ENCODE peak calls at places on chromosome 12, in six cellular contexts. Y is cardiac fibroblast; P is body of pancreas; X is T-cell; I is EL; R is CD8-positive, alpha-beta memory T cell. C is an unnamed sample.

GRCh38 chr12:2633825-2634200 is 161.0 kb upstream of the FKBP4 start:
- DNase-seq in R (no peak), Y (no peak), X (no peak), P (no peak), I (no peak), C (no peak)

GRCh38 chr12:7959278-7960063 is 23.5 kb upstream of the SLC2A3 start:
- DNase-seq in X (peak), I (no peak), P (no peak), Y (peak), R (peak), C (peak)

GRCh38 chr12:176321-177181 is 37.4 kb downstream of the SLC6A12 start:
- DNase-seq in I (peak), R (no peak), Y (peak), P (no peak), X (no peak), C (no peak)

GRCh38 chr12:118102070-118102469 is 1.7 kb downstream of the VSIG10 start:
- DNase-seq in I (peak), Y (no peak), R (no peak), P (no peak), X (no peak), C (no peak)

GRCh38 chr12:62873116-62873825 is 61.7 kb downstream of the PPM1H start:
- DNase-seq in R (no peak), Y (no peak), I (no peak), X (no peak), P (no peak), C (no peak)

GRCh38 chr12:89140141-89140540 is 212.2 kb downstream of the DUSP6 start:
- DNase-seq in R (no peak), P (no peak), X (no peak), I (peak), Y (no peak), C (no peak)

GRCh38 chr12:104485651-104486341 is 29.0 kb downstream of the CHST11 start:
- DNase-seq in R (peak), P (no peak), Y (no peak), X (peak), I (no peak), C (no peak)

GRCh38 chr12:94714378-94714777 is 64.0 kb upstream of the TMCC3 start:
- DNase-seq in Y (peak), X (no peak), I (peak), R (no peak), P (no peak), C (peak)

GRCh38 chr12:112357214-112357613 is 25.0 kb downstream of the HECTD4 start:
- DNase-seq in R (no peak), I (no peak), Y (no peak), P (no peak), X (no peak), C (no peak)

GRCh38 chr12:64752833-64753238 is 6.4 kb downstream of the GNS start:
- DNase-seq in P (no peak), Y (peak), X (no peak), R (no peak), I (no peak), C (peak)

GRCh38 chr12:104536841-104537240 is 80.1 kb downstream of the CHST11 start:
- DNase-seq in I (no peak), P (no peak), Y (no peak), X (no peak), R (no peak), C (no peak)

GRCh38 chr12:80101126-80101525 is 1.8 kb downstream of the OTOGL start:
- DNase-seq in Y (no peak), I (peak), P (no peak), X (no peak), R (no peak), C (peak)

GRCh38 chr12:55724226-55724939 is 4.2 kb downstream of the RDH5 start:
- DNase-seq in I (peak), R (peak), X (peak), Y (peak), P (peak), C (peak)

GRCh38 chr12:56521209-56521589 is 421 bp upstream of the RBMS2 start:
- DNase-seq in I (no peak), X (no peak), Y (no peak), R (no peak), P (no peak), C (no peak)

GRCh38 chr12:121637231-121637914 is 11.0 kb downstream of the ORAI1 start:
- DNase-seq in X (peak), R (peak), Y (no peak), P (no peak), I (no peak), C (no peak)

GRCh38 chr12:47079365-47079893 is at the start of gene PCED1B:
- DNase-seq in X (peak), P (peak), R (peak), I (peak), Y (peak), C (peak)

GRCh38 chr12:23771230-23771949 is 178.1 kb downstream of the SOX5 start:
- DNase-seq in I (no peak), Y (peak), R (no peak), P (no peak), X (no peak), C (no peak)

GRCh38 chr12:105110851-105111250 is 3.3 kb downstream of the WASHC4 start:
- DNase-seq in P (no peak), Y (no peak), I (peak), X (no peak), R (no peak), C (peak)

GRCh38 chr12:25135531-25136154 is 59.3 kb downstream of the DNAI7 start:
- DNase-seq in Y (no peak), I (no peak), R (no peak), P (no peak), X (no peak), C (no peak)

GRCh38 chr12:54292931-54293241 is 7.9 kb downstream of the NFE2 start:
- DNase-seq in X (no peak), Y (no peak), P (no peak), I (no peak), R (no peak), C (no peak)

GRCh38 chr12:3304436-3305135 is 186.4 kb upstream of the PRMT8 start:
- DNase-seq in X (no peak), Y (peak), P (no peak), R (no peak), I (peak), C (peak)

GRCh38 chr12:124386661-124387509 is 92.0 kb downstream of the RFLNA start:
- DNase-seq in I (no peak), P (peak), X (no peak), R (no peak), Y (no peak), C (peak)

GRCh38 chr12:89417246-89417977 is 65.1 kb upstream of the DUSP6 start:
- DNase-seq in Y (peak), R (no peak), X (no peak), P (no peak), I (peak), C (peak)

GRCh38 chr12:109385339-109386078 is 37.8 kb downstream of the MYO1H start:
- DNase-seq in P (no peak), R (no peak), Y (peak), X (no peak), I (peak), C (peak)

GRCh38 chr12:6312529-6313325 is 2.2 kb downstream of the PLEKHG6 start:
- DNase-seq in R (no peak), P (peak), Y (no peak), I (peak), X (no peak), C (no peak)

GRCh38 chr12:133231001-133231400 is 4.7 kb downstream of the ANHX start:
- DNase-seq in I (no peak), P (no peak), X (no peak), Y (no peak), R (no peak), C (no peak)

GRCh38 chr12:106062693-106063092 is 76.1 kb downstream of the NUAK1 start:
- DNase-seq in X (no peak), R (no peak), Y (no peak), I (peak), P (no peak), C (peak)

GRCh38 chr12:65838330-65838976 is 14.2 kb downstream of the HMGA2 start:
- DNase-seq in X (no peak), P (no peak), I (no peak), R (no peak), Y (no peak), C (no peak)

GRCh38 chr12:11805680-11806079 is 156.2 kb downstream of the ETV6 start:
- DNase-seq in Y (no peak), P (no peak), I (no peak), X (no peak), R (no peak), C (no peak)

GRCh38 chr12:6492838-6493579 is at the start of gene MRPL51:
- DNase-seq in P (peak), R (peak), X (peak), I (peak), Y (peak), C (peak)

GRCh38 chr12:27191531-27191930 is 52.6 kb upstream of the STK38L start:
- DNase-seq in R (no peak), Y (no peak), I (no peak), P (no peak), X (no peak), C (no peak)

GRCh38 chr12:58313091-58313855 is 371.9 kb downstream of the ATP23 start:
- DNase-seq in R (no peak), X (no peak), I (peak), P (no peak), Y (peak), C (peak)

GRCh38 chr12:27179399-27180214 is 64.5 kb upstream of the STK38L start:
- DNase-seq in R (no peak), I (peak), P (no peak), Y (peak), X (no peak), C (peak)

GRCh38 chr12:4784404-4785054 is 64.3 kb downstream of the GALNT8 start:
- DNase-seq in X (no peak), Y (no peak), P (no peak), R (no peak), I (no peak), C (no peak)

GRCh38 chr12:91899056-91899455 is 246.6 kb downstream of the BTG1 start:
- DNase-seq in P (no peak), R (no peak), Y (no peak), I (no peak), X (no peak), C (no peak)

GRCh38 chr12:100199347-100200136 is 1.1 kb upstream of the ACTR6 start:
- DNase-seq in Y (peak), I (peak), R (peak), X (peak), P (peak), C (peak)

GRCh38 chr12:115922952-115923564 is 354.4 kb downstream of the MED13L start:
- DNase-seq in R (no peak), P (no peak), I (peak), X (no peak), Y (peak), C (no peak)

GRCh38 chr12:68310370-68310769 is 21.8 kb downstream of the MDM1 start:
- DNase-seq in Y (peak), R (no peak), X (no peak), I (peak), P (no peak), C (peak)

GRCh38 chr12:11797317-11797913 is 147.9 kb downstream of the ETV6 start:
- DNase-seq in I (peak), Y (peak), X (no peak), R (no peak), P (no peak), C (peak)

C was measured in endothelial cell of umbilical vein.